ENCODE peak calls at places on chromosomes 1 and 21, in four cellular contexts. A is K562, G is HepG2, Z is H1. K is an unnamed sample.

GRCh38 chr21:35048706-35049617 is at the start of gene RUNX1:
- DNase-seq in A (peak; percentile 61), G (no peak), Z (no peak), K (peak; percentile 92)

GRCh38 chr1:61388586-61388985 is 306.2 kb downstream of the NFIA start:
- DNase-seq in A (no peak), G (no peak), Z (no peak), K (no peak)

GRCh38 chr21:34305605-34306235 is 58.1 kb upstream of the KCNE2 start:
- DNase-seq in A (no peak), G (no peak), Z (no peak), K (no peak)

GRCh38 chr1:234585333-234586055 is 24.5 kb downstream of the IRF2BP2 start:
- DNase-seq in A (no peak), G (no peak), Z (no peak), K (no peak)

GRCh38 chr1:33177996-33178540 is 3.8 kb downstream of the TRIM62 start:
- DNase-seq in A (no peak), G (no peak), Z (no peak), K (no peak)

GRCh38 chr1:39145651-39145970 is 58.9 kb upstream of the MACF1 start:
- DNase-seq in A (no peak), G (no peak), Z (no peak), K (no peak)

GRCh38 chr1:109370712-109371270 is 26.9 kb downstream of the SORT1 start:
- DNase-seq in A (peak; percentile 44), G (peak; percentile 84), Z (no peak), K (no peak)

GRCh38 chr1:115671176-115672062 is 29.6 kb downstream of the VANGL1 start:
- DNase-seq in A (peak; percentile 42), G (peak; percentile 13), Z (no peak), K (no peak)

GRCh38 chr1:43704838-43705237 is 2.5 kb upstream of the ST3GAL3 start:
- DNase-seq in A (no peak), G (no peak), Z (no peak), K (no peak)

GRCh38 chr1:169550294-169550693 is 36.0 kb downstream of the F5 start:
- DNase-seq in A (peak; percentile 45), G (peak; percentile 58), Z (no peak), K (no peak)

GRCh38 chr1:29415156-29415830 is 179.0 kb downstream of the PTPRU start:
- DNase-seq in A (peak; percentile 63), G (peak; percentile 49), Z (peak; percentile 52), K (no peak)

GRCh38 chr1:199778324-199778955 is 249.1 kb upstream of the NR5A2 start:
- DNase-seq in A (no peak), G (no peak), Z (no peak), K (no peak)

GRCh38 chr1:38958967-38959366 is 17.3 kb upstream of the RHBDL2 start:
- DNase-seq in A (peak; percentile 78), G (peak; percentile 15), Z (no peak), K (no peak)

GRCh38 chr1:6822530-6823359 is 37.5 kb downstream of the CAMTA1 start:
- DNase-seq in A (no peak), G (peak; percentile 80), Z (no peak), K (peak; percentile 53)

GRCh38 chr1:154765970-154766369 is 104.1 kb downstream of the KCNN3 start:
- DNase-seq in A (peak; percentile 49), G (peak; percentile 35), Z (no peak), K (no peak)

GRCh38 chr1:213277036-213277435 is 226.0 kb downstream of the RPS6KC1 start:
- DNase-seq in A (no peak), G (peak; percentile 45), Z (no peak), K (no peak)

GRCh38 chr1:6082430-6082971 is 36.8 kb downstream of the KCNAB2 start:
- DNase-seq in A (peak; percentile 52), G (peak; percentile 44), Z (no peak), K (no peak)

GRCh38 chr1:91201174-91201573 is 179.3 kb upstream of the ZNF644 start:
- DNase-seq in A (no peak), G (no peak), Z (no peak), K (no peak)

GRCh38 chr1:19668893-19669292 is 4.2 kb downstream of the HTR6 start:
- DNase-seq in A (no peak), G (no peak), Z (no peak), K (no peak)

GRCh38 chr21:25901580-25901979 is 166.8 kb downstream of the GABPA start:
- DNase-seq in A (no peak), G (no peak), Z (no peak), K (no peak)

GRCh38 chr1:217134857-217135568 is 411.8 kb upstream of the ESRRG start:
- DNase-seq in A (no peak), G (no peak), Z (peak; percentile 73), K (no peak)

GRCh38 chr1:942411-942821 is 16.6 kb downstream of the NOC2L start:
- DNase-seq in A (peak; percentile 47), G (no peak), Z (no peak), K (no peak)

GRCh38 chr1:184646824-184647223 is 107.8 kb downstream of the EDEM3 start:
- DNase-seq in A (no peak), G (no peak), Z (no peak), K (no peak)

GRCh38 chr1:212433577-212434462 is 1.1 kb downstream of the NENF start:
- DNase-seq in A (no peak), G (no peak), Z (no peak), K (no peak)

GRCh38 chr1:61839702-61840101 is 97.4 kb downstream of the PATJ start:
- DNase-seq in A (no peak), G (no peak), Z (no peak), K (no peak)

GRCh38 chr1:64469614-64469976 is 334 bp upstream of the CACHD1 start:
- DNase-seq in A (no peak), G (no peak), Z (no peak), K (no peak)

GRCh38 chr1:17089496-17089895 is 29.8 kb downstream of the PADI2 start:
- DNase-seq in A (no peak), G (no peak), Z (no peak), K (no peak)

GRCh38 chr1:12600880-12601633 is 17.0 kb downstream of the DHRS3 start:
- DNase-seq in A (peak; percentile 80), G (peak; percentile 62), Z (peak; percentile 81), K (no peak)

GRCh38 chr21:32817206-32817605 is 45.7 kb upstream of the PAXBP1 start:
- DNase-seq in A (no peak), G (peak; percentile 39), Z (no peak), K (no peak)

GRCh38 chr1:185644531-185644930 is 89.7 kb upstream of the HMCN1 start:
- DNase-seq in A (no peak), G (no peak), Z (no peak), K (no peak)

GRCh38 chr1:229388876-229389580 is 44.9 kb downstream of the ACTA1 start:
- DNase-seq in A (no peak), G (no peak), Z (no peak), K (no peak)
- TF ChIP-seq CREB1 in A (no peak), G (no peak), Z (no peak), K (no peak)

GRCh38 chr1:151461694-151462093 is 2.4 kb upstream of the POGZ start:
- DNase-seq in A (peak; percentile 19), G (no peak), Z (no peak), K (no peak)

GRCh38 chr1:151458936-151459330 is 361 bp downstream of the POGZ start:
- DNase-seq in A (peak; percentile 87), G (peak; percentile 41), Z (peak; percentile 72), K (no peak)

GRCh38 chr1:151455966-151456365 is 3.3 kb downstream of the POGZ start:
- DNase-seq in A (no peak), G (no peak), Z (no peak), K (no peak)

GRCh38 chr1:151457911-151458882 is 1.1 kb downstream of the POGZ start:
- DNase-seq in A (peak; percentile 77), G (peak; percentile 58), Z (peak; percentile 56), K (peak; percentile 37)

DNA sequence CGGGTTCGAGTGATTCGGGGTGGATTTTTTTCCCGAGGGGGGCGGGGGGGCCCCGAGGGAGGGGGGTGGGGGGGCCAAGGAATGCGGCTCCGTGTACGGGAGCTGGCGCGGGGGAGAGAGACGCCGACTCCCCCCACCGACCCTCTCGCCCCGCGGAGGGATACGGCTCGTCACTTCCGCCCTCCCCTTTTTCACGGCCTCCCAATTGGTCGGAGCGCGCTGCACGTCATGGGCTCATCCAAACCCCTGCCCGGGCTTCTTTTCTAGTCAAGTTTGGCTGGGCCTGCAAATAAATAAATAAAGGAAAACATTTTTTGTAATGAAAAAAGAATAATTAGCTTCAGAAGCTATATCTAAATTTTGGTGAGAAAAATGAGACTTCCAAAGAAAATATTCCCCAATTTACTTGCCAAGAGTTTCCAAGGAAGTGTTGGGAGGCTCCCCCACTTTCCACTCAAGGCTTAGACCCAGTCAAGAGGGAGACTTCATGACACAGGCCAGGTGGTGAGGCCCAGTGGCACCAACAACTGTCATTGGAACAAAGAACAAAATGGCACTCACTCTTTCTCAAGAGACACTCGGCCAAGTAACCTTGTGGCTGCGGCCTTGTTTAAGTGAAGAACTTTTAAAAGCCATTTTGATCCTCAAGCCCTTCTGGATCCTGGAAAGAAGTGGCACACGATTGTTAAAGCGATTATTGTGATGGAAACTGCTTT is at the start of gene POGZ:
- DNase-seq in A (peak; percentile 96), G (peak; percentile 83), Z (peak; percentile 94), K (peak; percentile 72)
- TF ChIP-seq POLR2A in A (no peak), G (peak; percentile 42), Z (peak; percentile 72), K (peak; percentile 83)

GRCh38 chr1:244173765-244174164 is 122.7 kb downstream of the ZBTB18 start:
- DNase-seq in A (no peak), G (no peak), Z (no peak), K (no peak)
- TF ChIP-seq CREB1 in A (no peak), G (no peak), Z (no peak), K (no peak)

GRCh38 chr1:203861379-203862184 is at the start of gene SNRPE:
- DNase-seq in A (peak; percentile 100), G (peak; percentile 96), Z (peak; percentile 98), K (peak; percentile 92)

GRCh38 chr1:203858975-203859374 is 2.4 kb upstream of the SNRPE start:
- DNase-seq in A (no peak), G (no peak), Z (no peak), K (no peak)

GRCh38 chr1:203858055-203858454 is 3.3 kb upstream of the SNRPE start:
- DNase-seq in A (no peak), G (no peak), Z (no peak), K (no peak)

DNA sequence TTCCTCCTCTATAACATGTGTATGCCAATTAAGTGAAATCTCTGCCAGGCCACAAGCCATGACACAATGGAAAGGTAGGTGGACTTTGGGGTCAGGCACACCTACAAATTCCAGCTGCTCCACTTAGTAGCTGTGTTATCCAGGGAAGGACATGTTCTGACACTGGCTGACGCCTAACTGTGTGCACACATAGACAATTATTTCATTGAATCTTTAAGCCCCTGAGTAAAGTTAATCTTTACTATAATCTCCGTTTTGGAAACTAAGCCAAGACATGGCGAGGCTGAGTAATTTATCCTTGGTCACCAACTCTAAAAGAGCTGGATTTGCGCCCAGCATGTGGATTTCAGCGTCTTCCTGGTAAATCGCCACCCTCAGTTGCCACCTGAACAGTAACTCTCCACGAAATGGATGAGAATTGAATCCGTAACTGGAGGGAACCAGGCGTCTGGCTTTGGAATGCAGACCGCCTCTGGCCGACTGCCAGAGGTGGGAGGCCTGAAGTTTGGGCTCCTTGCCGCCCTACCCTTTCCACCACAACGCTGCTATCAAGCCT is 925 bp upstream of the SNRPE start:
- DNase-seq in A (no peak), G (peak; percentile 49), Z (peak; percentile 54), K (no peak)
- TF ChIP-seq POLR2A in A (no peak), G (peak; percentile 29), Z (no peak), K (no peak)

GRCh38 chr1:226677121-226678020 is 61.7 kb downstream of the ITPKB start:
- DNase-seq in A (no peak), G (no peak), Z (no peak), K (no peak)
- TF ChIP-seq CREB1 in A (no peak), G (no peak), Z (no peak), K (no peak)

K was measured in GM12878.